ENCODE peak calls at places on chromosomes 7 and 10, in six cellular contexts. Q, B, J, D, G and C are unnamed samples. For H3K36me3, the result is how much of the 10 kb centered on the place peaks cover.

GRCh38 chr10:48284002-48284546 is 9.6 kb upstream of the FRMPD2 start:
- DNase-seq in B (no peak), Q (no peak), G (no peak), J (no peak), D (no peak), C (no peak)

GRCh38 chr7:105037319-105037718 is 23.3 kb downstream of the KMT2E start:
- DNase-seq in B (no peak), D (no peak), J (no peak), Q (no peak), G (no peak), C (no peak)

GRCh38 chr10:107616031-107616430 is 451.5 kb upstream of the SORCS1 start:
- DNase-seq in B (peak), G (no peak), J (no peak), D (no peak), Q (no peak), C (no peak)

GRCh38 chr7:8442814-8443304 is 9.4 kb downstream of the NXPH1 start:
- DNase-seq in J (no peak), Q (no peak), B (peak), G (peak), D (peak), C (no peak)

GRCh38 chr7:128830231-128831177 is at the start of gene FLNC:
- DNase-seq in G (peak), Q (peak), J (peak), B (peak), D (peak), C (no peak)

GRCh38 chr10:118448744-118449143 is 106.6 kb upstream of the FAM204A start:
- DNase-seq in J (no peak), D (no peak), Q (no peak), G (no peak), B (no peak), C (no peak)

GRCh38 chr10:89526396-89526795 is 9.0 kb downstream of the SLC16A12 start:
- DNase-seq in J (no peak), B (no peak), Q (no peak), G (no peak), D (no peak), C (no peak)

GRCh38 chr7:44068054-44068453 is 2.7 kb upstream of the PGAM2 start:
- DNase-seq in B (peak), Q (peak), D (no peak), G (peak), J (peak), C (no peak)

GRCh38 chr7:34675749-34676374 is 17.8 kb downstream of the NPSR1 start:
- DNase-seq in B (peak), D (no peak), J (no peak), Q (no peak), G (no peak), C (no peak)

GRCh38 chr10:87618470-87619423 is 40.9 kb upstream of the PAPSS2 start:
- DNase-seq in D (no peak), Q (no peak), B (no peak), J (peak), G (no peak), C (no peak)

GRCh38 chr7:73716318-73716890 is 3.1 kb downstream of the STX1A start:
- DNase-seq in G (no peak), J (no peak), B (no peak), Q (peak), D (no peak), C (no peak)

GRCh38 chr7:73718438-73718881 is 1.0 kb downstream of the STX1A start:
- DNase-seq in J (no peak), Q (no peak), B (peak), D (peak), G (no peak), C (no peak)

GRCh38 chr7:73717025-73717807 is 2.3 kb downstream of the STX1A start:
- DNase-seq in B (peak), Q (no peak), D (no peak), J (peak), G (no peak), C (no peak)

GRCh38 chr7:73718905-73719805 is at the start of gene STX1A:
- DNase-seq in G (peak), B (peak), D (peak), Q (peak), J (peak), C (no peak)

DNA sequence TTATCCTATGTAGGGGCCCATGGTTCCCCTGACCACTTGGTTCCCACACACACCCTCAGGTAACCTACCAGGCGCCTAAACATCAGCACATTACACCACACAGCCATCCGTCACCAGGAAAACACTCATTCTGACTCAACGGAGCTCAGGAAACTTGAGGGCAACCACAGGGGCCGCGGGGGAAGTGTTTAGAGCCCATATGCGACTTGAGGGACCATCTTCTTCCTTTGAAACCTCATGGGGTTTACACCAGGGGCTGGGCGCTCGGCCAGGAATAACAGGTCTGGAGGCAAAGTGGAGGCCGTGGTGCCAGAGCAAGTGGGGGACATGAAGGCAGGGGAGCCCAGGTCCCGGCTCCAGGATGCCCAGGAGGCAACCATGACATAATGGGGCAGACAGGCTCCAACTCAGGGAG is 1.5 kb downstream of the STX1A start:
- DNase-seq in J (peak), B (peak), D (peak), G (peak), Q (no peak), C (no peak)
- H3K27ac ChIP-seq in J (peak), B (peak), D (no peak), G (peak), Q (no peak), C (no peak)

DNA sequence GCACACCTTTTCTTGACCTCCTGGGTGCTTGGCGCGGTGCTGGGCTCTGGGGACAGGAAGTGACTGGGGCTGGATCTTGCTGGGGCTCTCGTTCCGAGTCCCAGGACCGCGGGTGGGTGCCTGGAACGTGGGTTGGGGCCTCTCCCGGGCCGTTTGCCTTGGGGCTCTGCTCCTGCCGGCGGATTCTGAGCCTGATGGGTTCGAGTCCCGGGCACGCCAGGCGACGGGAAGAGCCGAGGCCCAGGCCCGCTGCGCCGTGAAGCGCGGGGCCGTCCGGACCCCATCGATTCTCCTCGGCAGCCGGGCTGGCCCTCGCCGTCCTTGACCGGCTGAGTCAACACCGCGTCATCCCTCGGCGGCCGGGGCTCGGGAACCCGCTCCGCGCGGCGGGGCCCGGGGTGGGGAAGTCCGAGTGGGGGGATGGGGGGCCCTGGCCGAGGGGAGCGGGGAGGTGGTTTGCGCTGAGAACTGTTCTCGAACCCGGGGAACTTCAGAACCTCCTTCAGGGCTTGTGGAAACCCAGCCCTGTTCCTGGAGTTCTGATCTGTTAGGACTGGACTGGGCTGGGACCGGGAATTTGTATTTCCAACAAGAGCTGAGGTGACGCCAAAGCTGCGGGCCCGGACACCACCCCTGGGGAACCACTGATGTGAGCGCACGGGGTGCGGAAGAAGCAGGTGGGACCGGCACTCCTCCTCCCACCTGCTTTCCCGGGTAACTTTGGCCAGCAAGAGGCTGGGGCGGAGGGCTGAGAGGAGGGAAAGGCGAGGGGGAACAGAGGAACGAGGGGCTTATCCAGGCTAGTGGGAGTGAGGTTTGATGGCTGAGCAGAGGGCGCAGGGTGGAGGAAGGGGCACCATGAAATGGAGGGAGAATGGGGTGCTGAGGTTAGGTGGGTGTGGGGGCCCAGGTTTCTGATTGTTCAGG is 6.2 kb downstream of the HHEX start:
- DNase-seq in B (peak), D (no peak), J (peak), G (peak), Q (no peak), C (no peak)
- H3K4me3 ChIP-seq in B (peak), D (no peak), J (peak), G (no peak), Q (no peak), C (no peak)

GRCh38 chr7:140122975-140123374 is 53.8 kb downstream of the KDM7A start:
- DNase-seq in Q (no peak), J (no peak), G (no peak), B (peak), D (no peak), C (no peak)

GRCh38 chr7:140121321-140121720 is 55.5 kb downstream of the KDM7A start:
- DNase-seq in J (no peak), B (no peak), G (no peak), D (no peak), Q (no peak), C (no peak)

GRCh38 chr7:140127360-140128127 is 49.2 kb downstream of the KDM7A start:
- DNase-seq in D (no peak), Q (no peak), B (no peak), J (no peak), G (no peak), C (no peak)

DNA sequence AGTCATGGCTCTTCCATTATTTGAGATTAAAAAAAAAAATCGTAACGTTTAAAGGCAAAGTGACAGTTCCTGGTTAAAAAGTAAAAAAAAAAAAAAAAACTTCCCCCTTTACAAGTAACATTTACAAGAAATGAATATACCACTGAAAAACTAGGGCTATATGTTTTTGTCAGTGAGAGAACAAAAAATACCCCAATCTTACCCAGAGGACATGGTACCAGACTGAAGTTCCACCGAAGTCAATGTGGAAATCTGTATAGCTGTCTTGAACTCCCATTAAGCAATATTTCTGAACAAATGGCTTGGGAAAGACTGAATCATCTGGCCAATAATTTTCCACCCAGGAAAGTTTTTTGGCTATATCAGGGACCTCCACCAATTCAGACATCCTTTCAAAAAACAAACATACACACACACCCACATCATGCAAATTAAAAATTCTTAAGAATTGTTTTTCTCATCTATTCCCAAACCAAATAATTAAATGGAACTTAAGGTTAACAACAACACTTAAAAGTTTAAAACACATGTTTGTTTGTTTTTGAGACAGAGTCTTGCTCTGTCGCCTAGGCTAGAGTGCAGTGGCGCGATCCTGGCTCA is 50.2 kb downstream of the KDM7A start:
- DNase-seq in D (no peak), G (no peak), Q (no peak), J (no peak), B (peak), C (no peak)
- H3K36me3 ChIP-seq in D (under half), G (under half), Q (half or more), J (under half), B (under half), C (under half)

GRCh38 chr10:114257488-114257887 is 18.4 kb downstream of the VWA2 start:
- DNase-seq in Q (no peak), D (no peak), B (no peak), G (no peak), J (no peak), C (no peak)
- H3K27ac ChIP-seq in Q (no peak), D (no peak), B (no peak), G (peak), J (no peak), C (no peak)

GRCh38 chr10:128018704-128019103 is 107.5 kb downstream of the MKI67 start:
- DNase-seq in B (no peak), J (no peak), D (no peak), G (no peak), Q (no peak), C (no peak)

GRCh38 chr10:128016423-128017060 is 109.6 kb downstream of the PTPRE start:
- DNase-seq in B (no peak), Q (no peak), G (no peak), J (no peak), D (no peak), C (no peak)

GRCh38 chr10:128013626-128014025 is 106.7 kb downstream of the PTPRE start:
- DNase-seq in J (no peak), D (no peak), G (no peak), B (no peak), Q (no peak), C (no peak)

GRCh38 chr10:128018236-128018635 is 108.0 kb downstream of the MKI67 start:
- DNase-seq in J (peak), Q (no peak), G (no peak), D (no peak), B (no peak), C (no peak)

GRCh38 chr10:128017825-128018224 is 108.4 kb downstream of the MKI67 start:
- DNase-seq in Q (no peak), D (no peak), J (no peak), G (no peak), B (no peak), C (no peak)
- H3K4me3 ChIP-seq in Q (no peak), D (no peak), J (no peak), G (no peak), B (no peak), C (no peak)

DNA sequence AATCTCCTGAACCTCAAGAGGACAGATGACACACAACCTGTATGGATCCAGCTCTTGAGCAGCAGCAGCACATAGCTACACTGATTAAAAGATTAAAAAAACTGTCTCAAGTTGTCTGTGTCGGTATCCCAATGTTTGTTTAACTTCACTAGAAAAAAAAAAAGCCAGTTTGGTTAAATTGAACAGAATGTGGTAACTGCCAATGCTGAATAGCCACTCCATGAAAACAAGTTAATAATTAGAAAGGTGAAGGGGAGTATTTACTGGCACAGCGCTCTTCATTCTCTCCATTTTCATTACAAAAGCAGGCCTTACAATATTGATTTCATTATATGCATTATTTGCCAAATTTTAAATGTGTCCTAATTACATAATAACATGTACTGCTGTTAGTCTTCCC is 47.6 kb downstream of the GDI2 start:
- DNase-seq in D (no peak), G (no peak), J (no peak), B (no peak), Q (no peak), C (no peak)
- H3K36me3 ChIP-seq in D (under half), G (half or more), J (under half), B (half or more), Q (half or more), C (under half)

DNA sequence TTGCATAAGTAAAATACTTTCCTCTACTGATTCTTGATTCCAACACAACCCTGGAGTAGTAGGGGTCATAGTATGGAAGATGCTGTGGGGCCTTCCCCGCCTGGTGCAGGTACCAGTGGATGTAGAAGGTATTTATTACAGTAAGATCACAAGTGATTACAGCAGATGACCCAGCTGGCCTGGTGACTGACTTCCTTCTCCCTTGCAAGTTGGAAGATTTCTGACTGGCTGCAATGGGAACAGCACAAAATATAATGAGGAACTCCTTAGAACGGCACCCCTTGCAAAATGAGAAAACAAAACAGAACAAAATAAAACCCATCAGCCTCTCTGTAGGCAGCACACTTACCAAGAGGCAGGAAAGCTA is 61.7 kb upstream of the TARP start:
- DNase-seq in G (no peak), J (no peak), B (no peak), Q (no peak), D (no peak), C (no peak)
- H3K27ac ChIP-seq in G (peak), J (no peak), B (no peak), Q (peak), D (no peak), C (no peak)

DNA sequence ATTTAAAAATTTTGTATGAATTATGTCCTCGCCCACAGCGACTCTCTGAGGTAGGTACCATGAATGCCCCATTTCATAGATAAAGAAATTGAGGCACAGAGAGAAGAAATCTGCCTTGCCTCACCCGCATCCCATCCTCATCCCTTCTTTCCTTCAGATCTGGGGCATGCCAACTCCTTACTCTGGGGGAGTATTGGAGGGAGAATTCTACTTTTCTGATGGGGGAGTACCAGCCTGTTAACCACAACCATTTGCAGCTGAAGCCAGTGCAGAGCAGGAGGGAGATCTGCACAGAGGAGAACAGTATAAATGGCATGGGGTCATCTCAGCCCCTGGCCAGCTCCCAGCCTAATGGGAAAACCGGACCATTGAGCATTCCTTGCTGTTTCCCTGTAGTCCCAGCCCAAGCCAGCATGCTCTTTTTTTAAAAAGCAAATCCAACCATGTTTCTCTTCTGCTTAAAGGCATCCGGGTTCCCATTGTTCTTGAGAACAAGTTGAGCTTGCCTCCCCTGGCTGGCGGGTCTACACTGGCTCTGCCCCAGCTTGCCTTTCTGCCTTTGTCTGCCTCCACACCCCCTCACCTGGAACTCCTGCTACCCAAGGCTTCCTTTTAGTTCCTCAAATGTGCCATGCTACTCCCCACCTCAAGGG is 8.7 kb upstream of the ZNF503 start:
- DNase-seq in B (no peak), D (no peak), G (no peak), J (no peak), Q (no peak), C (no peak)
- H3K4me3 ChIP-seq in B (no peak), D (no peak), G (peak), J (no peak), Q (no peak), C (no peak)